ENCODE peak calls at places on chromosome 5, in five cellular contexts. One of them, this sample, is unnamed.
A peak's percentile ranks its signal among the peaks of the same experiment; 100 is the strongest.

GRCh38 chr5:94888674-94889073 is 270.2 kb downstream of the SLF1 start:
- DNase-seq in K562: no peak
- DNase-seq in HCT116: no peak
- DNase-seq in GM12878: no peak
- DNase-seq in HepG2: no peak
- DNase-seq in this sample: no peak

GRCh38 chr5:61342066-61342465 is 10.0 kb downstream of the ZSWIM6 start:
- DNase-seq in K562: no peak
- DNase-seq in HCT116: no peak
- DNase-seq in GM12878: no peak
- DNase-seq in HepG2: no peak
- DNase-seq in this sample: no peak

GRCh38 chr5:98905857-98906688 is 22.7 kb downstream of the CHD1 start:
- DNase-seq in K562: no peak
- DNase-seq in HCT116: no peak
- DNase-seq in GM12878: no peak
- DNase-seq in HepG2: peak; percentile 44
- DNase-seq in this sample: no peak

GRCh38 chr5:53714324-53715010 is 154.0 kb downstream of the NDUFS4 start:
- DNase-seq in K562: no peak
- DNase-seq in HCT116: no peak
- DNase-seq in GM12878: no peak
- DNase-seq in HepG2: no peak
- DNase-seq in this sample: no peak

GRCh38 chr5:107331882-107332281 is 338.9 kb downstream of the EFNA5 start:
- DNase-seq in K562: no peak
- DNase-seq in HCT116: no peak
- DNase-seq in GM12878: no peak
- DNase-seq in HepG2: no peak
- DNase-seq in this sample: no peak

GRCh38 chr5:107671742-107672211 is 1.0 kb upstream of the EFNA5 start:
- DNase-seq in K562: no peak
- DNase-seq in HCT116: peak; percentile 47
- DNase-seq in GM12878: no peak
- DNase-seq in HepG2: no peak
- DNase-seq in this sample: no peak

GRCh38 chr5:90020575-90021535 is 388.7 kb downstream of the CETN3 start:
- DNase-seq in K562: no peak
- DNase-seq in HCT116: peak; percentile 51
- DNase-seq in GM12878: peak; percentile 87
- DNase-seq in HepG2: peak; percentile 15
- DNase-seq in this sample: no peak

GRCh38 chr5:127757576-127757975 is 54.4 kb downstream of the CCDC192 start:
- DNase-seq in K562: no peak
- DNase-seq in HCT116: peak; percentile 48
- DNase-seq in GM12878: peak; percentile 16
- DNase-seq in HepG2: no peak
- DNase-seq in this sample: no peak

GRCh38 chr5:1551426-1551825 is 27.7 kb upstream of the LPCAT1 start:
- DNase-seq in K562: peak; percentile 11
- DNase-seq in HCT116: no peak
- DNase-seq in GM12878: no peak
- DNase-seq in HepG2: no peak
- DNase-seq in this sample: no peak

GRCh38 chr5:74318985-74319563 is 321.5 kb downstream of the ENC1 start:
- DNase-seq in K562: no peak
- DNase-seq in HCT116: no peak
- DNase-seq in GM12878: no peak
- DNase-seq in HepG2: no peak
- DNase-seq in this sample: no peak

GRCh38 chr5:170252710-170253350 is 20.0 kb downstream of the C5orf58 start:
- DNase-seq in K562: no peak
- DNase-seq in HCT116: no peak
- DNase-seq in GM12878: no peak
- DNase-seq in HepG2: no peak
- DNase-seq in this sample: no peak

GRCh38 chr5:52809884-52810283 is 22.2 kb downstream of the ITGA1 start:
- DNase-seq in K562: no peak
- DNase-seq in HCT116: no peak
- DNase-seq in GM12878: no peak
- DNase-seq in HepG2: no peak
- DNase-seq in this sample: no peak

GRCh38 chr5:168364151-168364661 is 72.8 kb downstream of the WWC1 start:
- DNase-seq in K562: no peak
- DNase-seq in HCT116: peak; percentile 19
- DNase-seq in GM12878: no peak
- DNase-seq in HepG2: no peak
- DNase-seq in this sample: no peak

GRCh38 chr5:10334830-10335229 is 18.7 kb upstream of the MARCHF6 start:
- DNase-seq in K562: no peak
- DNase-seq in HCT116: no peak
- DNase-seq in GM12878: no peak
- DNase-seq in HepG2: no peak
- DNase-seq in this sample: peak; percentile 27

GRCh38 chr5:67289763-67290521 is 93.3 kb upstream of the CD180 start:
- DNase-seq in K562: no peak
- DNase-seq in HCT116: no peak
- DNase-seq in GM12878: no peak
- DNase-seq in HepG2: no peak
- DNase-seq in this sample: no peak

GRCh38 chr5:926416-927171 is 33.9 kb downstream of the TRIP13 start:
- DNase-seq in K562: peak; percentile 51
- DNase-seq in HCT116: no peak
- DNase-seq in GM12878: no peak
- DNase-seq in HepG2: no peak
- DNase-seq in this sample: no peak

GRCh38 chr5:150428106-150428876 is 15.6 kb upstream of the CD74 start:
- DNase-seq in K562: peak; percentile 44
- DNase-seq in HCT116: no peak
- DNase-seq in GM12878: no peak
- DNase-seq in HepG2: peak; percentile 83
- DNase-seq in this sample: no peak

GRCh38 chr5:146233441-146233840 is 30.0 kb downstream of the RBM27 start:
- DNase-seq in K562: no peak
- DNase-seq in HCT116: no peak
- DNase-seq in GM12878: no peak
- DNase-seq in HepG2: no peak
- DNase-seq in this sample: no peak

GRCh38 chr5:107546685-107547084 is 124.1 kb downstream of the EFNA5 start:
- DNase-seq in K562: no peak
- DNase-seq in HCT116: no peak
- DNase-seq in GM12878: no peak
- DNase-seq in HepG2: no peak
- DNase-seq in this sample: no peak

GRCh38 chr5:107184066-107184465 is 486.7 kb downstream of the EFNA5 start:
- DNase-seq in K562: no peak
- DNase-seq in HCT116: no peak
- DNase-seq in GM12878: no peak
- DNase-seq in HepG2: no peak
- DNase-seq in this sample: no peak

GRCh38 chr5:175690586-175690985 is 32.7 kb downstream of the HRH2 start:
- DNase-seq in K562: no peak
- DNase-seq in HCT116: no peak
- DNase-seq in GM12878: no peak
- DNase-seq in HepG2: no peak
- DNase-seq in this sample: no peak

GRCh38 chr5:42851441-42851840 is 39.7 kb upstream of the SELENOP start:
- DNase-seq in K562: no peak
- DNase-seq in HCT116: no peak
- DNase-seq in GM12878: no peak
- DNase-seq in HepG2: no peak
- DNase-seq in this sample: no peak

GRCh38 chr5:151811593-151812321 is 40.0 kb downstream of the G3BP1 start:
- DNase-seq in K562: no peak
- DNase-seq in HCT116: no peak
- DNase-seq in GM12878: no peak
- DNase-seq in HepG2: no peak
- DNase-seq in this sample: no peak

GRCh38 chr5:154713615-154714125 is 41.5 kb upstream of the LARP1 start:
- DNase-seq in K562: no peak
- DNase-seq in HCT116: no peak
- DNase-seq in GM12878: no peak
- DNase-seq in HepG2: peak; percentile 81
- DNase-seq in this sample: no peak
- TF ChIP-seq ZNF274 in K562: no peak
- TF ChIP-seq ZNF274 in HCT116: no peak
- TF ChIP-seq ZNF274 in GM12878: no peak
- TF ChIP-seq ZNF274 in HepG2: no peak
- TF ChIP-seq ZNF274 in this sample: no peak

DNA sequence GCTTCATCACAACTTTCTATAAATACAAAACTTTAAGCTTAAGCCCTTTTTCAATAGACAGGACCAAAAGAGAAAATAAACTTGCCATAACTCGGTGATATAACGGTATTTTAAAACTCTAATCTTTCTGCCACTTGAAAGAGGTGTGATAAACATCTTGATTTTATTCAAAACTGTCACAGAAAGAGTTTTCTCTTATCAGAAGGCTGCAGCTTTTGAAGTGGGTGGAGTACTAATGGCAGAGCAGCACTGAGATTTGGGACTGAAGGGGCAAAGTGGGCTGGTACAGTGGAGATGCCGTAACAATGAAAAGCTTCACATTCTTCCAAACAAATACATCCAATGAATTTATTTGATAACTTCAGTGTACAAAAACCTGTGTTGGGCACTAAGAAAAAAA is 92.5 kb downstream of the FBXO38 start:
- DNase-seq in K562: no peak
- DNase-seq in HCT116: no peak
- DNase-seq in GM12878: no peak
- DNase-seq in HepG2: no peak
- DNase-seq in this sample: no peak
- TF ChIP-seq MAX in K562: no peak
- TF ChIP-seq MAX in HCT116: no peak
- TF ChIP-seq MAX in GM12878: no peak
- TF ChIP-seq MAX in HepG2: no peak
- TF ChIP-seq MAX in this sample: no peak

DNA sequence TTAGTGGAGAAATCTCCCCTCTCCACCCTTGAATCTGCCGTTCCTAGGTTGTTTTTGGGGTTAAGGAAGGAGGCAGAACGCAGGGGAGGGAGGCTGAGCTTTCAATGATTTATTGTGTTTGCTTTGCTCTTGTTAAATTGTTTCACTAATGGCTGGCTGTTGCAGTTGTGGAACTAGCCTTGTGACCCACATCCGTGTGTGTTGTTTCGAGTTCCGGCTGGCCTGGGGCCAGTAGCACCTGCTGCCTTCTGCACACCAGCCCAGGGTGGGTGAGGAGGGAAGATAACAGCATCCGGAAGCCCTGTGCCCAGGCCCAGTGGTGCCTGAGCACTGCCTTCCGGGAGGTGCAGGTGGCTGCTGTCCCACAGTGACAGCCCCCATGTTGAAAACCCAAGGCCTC is 3.6 kb downstream of the ERGIC1 start:
- DNase-seq in K562: no peak
- DNase-seq in HCT116: no peak
- DNase-seq in GM12878: peak; percentile 73
- DNase-seq in HepG2: no peak
- DNase-seq in this sample: no peak
- TF ChIP-seq ZNF274 in K562: no peak
- TF ChIP-seq ZNF274 in HCT116: no peak
- TF ChIP-seq ZNF274 in GM12878: no peak
- TF ChIP-seq ZNF274 in HepG2: no peak
- TF ChIP-seq ZNF274 in this sample: no peak

GRCh38 chr5:7246312-7246711 is 149.6 kb upstream of the ADCY2 start:
- DNase-seq in K562: no peak
- DNase-seq in HCT116: no peak
- DNase-seq in GM12878: no peak
- DNase-seq in HepG2: no peak
- DNase-seq in this sample: no peak
- TF ChIP-seq MAX in K562: no peak
- TF ChIP-seq MAX in HCT116: no peak
- TF ChIP-seq MAX in GM12878: no peak
- TF ChIP-seq MAX in HepG2: no peak
- TF ChIP-seq MAX in this sample: no peak

GRCh38 chr5:40736103-40736875 is 19.5 kb downstream of the TTC33 start:
- DNase-seq in K562: peak; percentile 55
- DNase-seq in HCT116: peak; percentile 50
- DNase-seq in GM12878: peak; percentile 37
- DNase-seq in HepG2: peak; percentile 48
- DNase-seq in this sample: no peak

GRCh38 chr5:40733842-40734563 is 21.8 kb downstream of the TTC33 start:
- DNase-seq in K562: no peak
- DNase-seq in HCT116: no peak
- DNase-seq in GM12878: no peak
- DNase-seq in HepG2: no peak
- DNase-seq in this sample: no peak

GRCh38 chr5:40734986-40735385 is 20.8 kb downstream of the TTC33 start:
- DNase-seq in K562: no peak
- DNase-seq in HCT116: no peak
- DNase-seq in GM12878: no peak
- DNase-seq in HepG2: no peak
- DNase-seq in this sample: no peak

GRCh38 chr5:40735609-40736008 is 20.2 kb downstream of the TTC33 start:
- DNase-seq in K562: no peak
- DNase-seq in HCT116: no peak
- DNase-seq in GM12878: no peak
- DNase-seq in HepG2: no peak
- DNase-seq in this sample: no peak

DNA sequence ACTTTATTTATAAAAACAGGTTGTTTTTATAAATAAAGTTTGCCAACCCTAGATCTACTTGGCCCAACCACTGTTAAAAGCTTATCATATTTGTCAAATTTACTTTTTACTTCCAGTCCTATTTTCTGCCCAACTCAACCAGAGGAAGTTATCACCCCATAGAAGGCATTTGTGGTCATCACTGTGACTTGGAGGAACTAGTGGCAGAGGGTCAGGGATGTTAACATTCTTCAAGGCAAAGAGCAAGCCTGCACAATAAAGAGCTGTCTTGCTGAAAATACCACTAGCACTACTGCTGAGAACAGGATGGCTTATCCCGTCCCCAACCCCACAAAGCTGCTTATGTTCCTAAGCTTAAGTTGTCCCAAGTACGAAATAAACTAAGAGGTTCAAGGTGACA is 22.3 kb downstream of the TTC33 start:
- DNase-seq in K562: no peak
- DNase-seq in HCT116: no peak
- DNase-seq in GM12878: no peak
- DNase-seq in HepG2: no peak
- DNase-seq in this sample: no peak
- TF ChIP-seq ZNF274 in K562: no peak
- TF ChIP-seq ZNF274 in HCT116: no peak
- TF ChIP-seq ZNF274 in GM12878: no peak
- TF ChIP-seq ZNF274 in HepG2: no peak
- TF ChIP-seq ZNF274 in this sample: no peak